ENCODE peak calls at places on chromosomes 4 and X, in seven cellular contexts. X, H, Y, S, J, V and O are unnamed samples.

GRCh38 chr4:8688041-8688907 is 95.7 kb downstream of the CPZ start:
- DNase-seq in Y (peak; percentile 86), V (no peak), X (peak; percentile 51), S (peak; percentile 25), J (no peak), H (no peak), O (no peak)

GRCh38 chr4:39051454-39051853 is 10.6 kb upstream of the KLHL5 start:
- DNase-seq in J (no peak), Y (no peak), H (no peak), X (no peak), S (no peak), V (no peak), O (no peak)

GRCh38 chrX:140510895-140511295 is 6.0 kb upstream of the SOX3 start:
- DNase-seq in Y (peak; percentile 14), H (no peak), V (no peak), X (no peak), S (no peak), J (no peak), O (no peak)

GRCh38 chr4:156734965-156735895 is 236.4 kb downstream of the PDGFC start:
- DNase-seq in S (no peak), Y (no peak), V (no peak), X (no peak), J (no peak), H (no peak), O (no peak)

GRCh38 chr4:1752284-1753041 is 31.1 kb downstream of the TACC3 start:
- DNase-seq in X (peak; percentile 51), H (no peak), J (peak; percentile 69), V (no peak), S (no peak), Y (no peak), O (no peak)

GRCh38 chr4:86452323-86452995 is 92.6 kb upstream of the MAPK10 start:
- DNase-seq in V (no peak), X (no peak), H (no peak), S (no peak), Y (no peak), J (no peak), O (no peak)

GRCh38 chr4:52659722-52660261 is 691 bp upstream of the USP46 start:
- DNase-seq in J (peak; percentile 15), V (no peak), H (no peak), S (no peak), X (peak; percentile 50), Y (peak; percentile 70), O (no peak)

GRCh38 chr4:138405934-138406567 is 163.9 kb upstream of the SLC7A11 start:
- DNase-seq in V (peak; percentile 42), Y (no peak), J (no peak), X (no peak), S (no peak), H (no peak), O (no peak)

GRCh38 chrX:49166914-49167739 is 4.6 kb downstream of the MAGIX start:
- DNase-seq in X (peak; percentile 78), V (peak; percentile 51), J (no peak), Y (peak; percentile 30), S (no peak), H (no peak), O (no peak)

GRCh38 chr4:76784237-76784636 is 113.7 kb downstream of the SOWAHB start:
- DNase-seq in Y (no peak), V (no peak), H (no peak), X (peak; percentile 29), S (no peak), J (no peak), O (no peak)

GRCh38 chr4:174627473-174627872 is 105.2 kb upstream of the HPGD start:
- DNase-seq in H (no peak), S (no peak), J (no peak), Y (no peak), X (no peak), V (no peak), O (no peak)

GRCh38 chr4:14023036-14023435 is 395.5 kb upstream of the BOD1L1 start:
- DNase-seq in V (no peak), X (no peak), Y (no peak), J (no peak), H (no peak), S (no peak), O (no peak)
- TF ChIP-seq TAF1 in V (no peak), X (no peak), Y (no peak), J (no peak), H (no peak), S (no peak), O (no peak)

GRCh38 chr4:112637552-112637866 is 566 bp downstream of the LARP7 start:
- DNase-seq in V (no peak), Y (peak; percentile 5), J (no peak), S (no peak), H (no peak), X (no peak), O (no peak)

GRCh38 chr4:112633477-112634235 is 3.1 kb downstream of the ZGRF1 start:
- DNase-seq in J (peak; percentile 18), H (no peak), Y (peak; percentile 40), S (no peak), V (peak; percentile 17), X (peak; percentile 37), O (no peak)

DNA sequence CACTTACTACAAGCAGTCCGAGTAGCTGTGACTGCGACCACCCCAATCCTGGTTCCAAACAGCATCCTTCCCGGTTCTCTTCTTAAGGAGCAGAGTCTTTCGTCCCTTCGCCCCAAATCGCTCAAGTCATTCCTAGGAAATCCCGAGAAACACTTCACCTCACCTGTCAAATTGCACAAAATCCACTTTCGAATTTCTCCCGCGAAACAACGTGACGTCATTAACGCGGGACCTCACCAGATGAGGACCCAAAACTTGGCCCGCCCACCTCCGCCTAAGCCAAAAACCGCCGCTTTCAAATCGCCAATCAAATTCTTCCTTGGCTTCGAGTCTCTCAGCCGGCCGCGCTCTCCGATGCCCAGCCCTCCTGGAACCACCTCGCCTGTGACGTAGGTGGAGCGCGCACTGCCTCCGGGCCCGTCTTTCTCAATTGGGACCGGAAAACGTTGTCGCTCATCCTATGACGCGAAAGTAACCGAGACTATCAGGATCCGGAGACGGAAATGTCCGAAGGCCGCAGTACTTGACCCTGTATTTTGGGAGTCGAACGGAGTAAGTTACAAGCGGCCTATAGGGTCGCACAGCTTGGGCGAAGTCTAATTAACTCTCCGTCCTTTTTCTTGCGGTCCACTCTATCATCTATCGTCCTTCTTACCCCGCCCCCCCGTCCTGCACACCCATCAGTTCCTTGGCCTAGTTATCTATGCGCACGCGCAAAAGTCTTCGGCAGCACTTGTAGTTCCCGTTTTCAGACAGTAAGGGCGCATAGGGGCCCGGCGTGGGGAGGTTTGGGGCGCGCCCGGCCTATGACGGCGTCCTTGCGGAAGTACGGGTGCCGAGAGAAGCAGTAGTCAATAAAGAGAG is at the start of the genes LARP7 and ZGRF1:
- DNase-seq in J (peak; percentile 97), Y (peak; percentile 86), S (peak; percentile 96), H (peak; percentile 62), V (peak; percentile 96), X (peak; percentile 98), O (peak; percentile 70)
- TF ChIP-seq POLR2AphosphoS5 in J (peak; percentile 50), Y (peak; percentile 34), S (no peak), H (peak; percentile 65), V (peak; percentile 86), X (peak; percentile 24), O (peak; percentile 74)

DNA sequence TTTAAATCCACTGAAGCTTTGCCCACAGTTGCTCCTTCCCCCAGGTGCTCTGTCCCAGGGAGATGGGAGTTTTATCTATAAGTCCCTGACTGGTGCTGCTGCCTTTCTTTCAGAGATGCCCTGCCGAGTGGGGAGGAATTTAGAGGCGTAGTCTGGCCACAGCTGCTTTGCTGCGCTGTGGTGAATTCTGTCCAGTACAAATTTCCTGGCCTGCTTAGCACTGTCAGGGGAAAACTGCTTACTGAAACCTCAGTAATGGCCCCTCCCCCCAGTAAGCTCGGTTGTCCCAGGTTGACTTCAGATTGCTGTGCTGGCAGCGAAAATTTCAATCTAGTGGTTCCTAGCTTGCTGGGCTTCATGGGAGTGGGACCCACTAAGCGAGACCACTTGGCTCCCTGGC is 40.1 kb downstream of the UGT2B17 start:
- DNase-seq in Y (no peak), H (no peak), S (no peak), X (no peak), V (no peak), J (no peak), O (no peak)
- TF ChIP-seq TAF1 in Y (no peak), H (no peak), S (no peak), X (no peak), V (no peak), J (no peak), O (no peak)

GRCh38 chr4:101787917-101788316 is 2.6 kb upstream of the BANK1 start:
- DNase-seq in S (no peak), V (no peak), X (no peak), H (no peak), J (no peak), Y (no peak), O (no peak)

GRCh38 chr4:101791189-101791572 is 651 bp downstream of the BANK1 start:
- DNase-seq in X (no peak), J (no peak), Y (no peak), V (no peak), H (no peak), S (no peak), O (no peak)

GRCh38 chr4:101793397-101793796 is 2.9 kb downstream of the BANK1 start:
- DNase-seq in X (no peak), J (no peak), S (no peak), V (no peak), H (no peak), Y (no peak), O (no peak)

GRCh38 chr4:101792056-101792575 is 1.6 kb downstream of the BANK1 start:
- DNase-seq in V (no peak), J (no peak), Y (no peak), S (no peak), X (no peak), H (no peak), O (no peak)

DNA sequence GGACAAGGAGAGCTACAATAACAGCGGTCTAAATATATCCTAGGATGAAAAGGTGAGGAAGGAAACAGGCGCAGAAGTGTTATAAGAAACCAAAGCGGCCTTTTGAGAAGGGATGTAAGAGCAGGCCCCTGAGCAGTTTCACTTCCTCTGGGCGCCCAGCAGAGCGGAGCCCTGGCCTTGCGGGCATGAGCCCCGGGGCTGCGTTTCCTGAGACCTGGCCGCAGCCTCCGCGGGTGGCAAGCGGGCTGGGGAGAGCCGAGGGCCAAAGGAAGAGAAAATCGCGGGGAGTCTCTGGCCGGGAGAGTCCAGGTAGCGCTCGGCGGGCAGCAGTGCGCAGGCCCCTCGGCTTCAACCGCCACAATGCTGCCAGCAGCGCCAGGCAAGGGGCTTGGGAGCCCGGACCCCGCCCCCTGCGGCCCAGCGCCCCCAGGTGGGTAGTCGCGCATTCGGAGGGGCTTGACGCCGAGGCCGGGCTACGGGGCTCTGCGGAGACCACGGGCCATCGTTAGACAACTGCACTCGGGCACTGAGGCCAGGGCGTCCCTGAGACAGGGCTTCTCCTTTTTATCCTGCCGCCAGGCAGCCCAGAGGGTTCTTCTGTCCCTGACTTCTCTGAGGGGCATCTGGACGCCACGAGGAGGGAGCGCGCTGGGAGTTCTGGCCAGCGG is at the start of gene BANK1:
- DNase-seq in V (peak; percentile 43), S (peak; percentile 67), H (peak; percentile 70), J (peak; percentile 1), X (no peak), Y (peak; percentile 11), O (peak; percentile 73)
- TF ChIP-seq POLR2AphosphoS5 in V (no peak), S (no peak), H (no peak), J (no peak), X (no peak), Y (no peak), O (peak; percentile 31)

GRCh38 chr4:4574792-4575191 is 32.9 kb upstream of the STX18 start:
- DNase-seq in X (peak; percentile 4), S (no peak), H (no peak), Y (no peak), V (no peak), J (no peak), O (no peak)
- TF ChIP-seq TAF1 in X (no peak), S (no peak), H (no peak), Y (no peak), V (no peak), J (no peak), O (no peak)

GRCh38 chrX:47233333-47234113 is 714 bp downstream of the USP11 start:
- DNase-seq in J (peak; percentile 89), S (peak; percentile 79), V (peak; percentile 87), H (peak; percentile 75), Y (peak; percentile 92), X (peak; percentile 95), O (peak; percentile 69)
- TF ChIP-seq POLR2AphosphoS5 in J (no peak), S (peak; percentile 66), V (peak; percentile 76), H (peak; percentile 60), Y (no peak), X (no peak), O (no peak)